ENCODE peak calls at places on chromosomes 7 and 10, in six cellular contexts. H, X, B, M, Y and E are unnamed samples.

GRCh38 chr7:127578036-127578684 is 7.2 kb downstream of the GCC1 start:
- DNase-seq in M (no peak), Y (peak; percentile 18), X (no peak), H (no peak), B (peak; percentile 4), E (no peak)

GRCh38 chr10:70374775-70375614 is 7.4 kb downstream of the LRRC20 start:
- DNase-seq in M (no peak), Y (no peak), H (no peak), X (no peak), B (no peak), E (no peak)

GRCh38 chr10:113139695-113140094 is 189.6 kb downstream of the TCF7L2 start:
- DNase-seq in Y (no peak), X (no peak), H (no peak), B (no peak), M (no peak), E (no peak)

GRCh38 chr7:5594616-5595544 is 171.2 kb upstream of the TNRC18 start:
- DNase-seq in M (no peak), X (no peak), Y (no peak), H (no peak), B (peak; percentile 28), E (no peak)

GRCh38 chr7:92835851-92836488 is 403 bp downstream of the CDK6 start:
- DNase-seq in B (no peak), M (no peak), H (no peak), X (peak; percentile 50), Y (no peak), E (no peak)

GRCh38 chr7:48089415-48089975 is 430 bp downstream of the UPP1 start:
- DNase-seq in B (peak; percentile 70), X (peak; percentile 70), M (no peak), Y (no peak), H (peak; percentile 30), E (no peak)

GRCh38 chr7:151389768-151390593 is 19.9 kb downstream of the WDR86 start:
- DNase-seq in Y (no peak), B (no peak), M (no peak), X (no peak), H (no peak), E (no peak)

GRCh38 chr10:113788604-113789083 is 37.2 kb downstream of the PLEKHS1 start:
- DNase-seq in X (no peak), M (peak; percentile 76), Y (peak; percentile 77), B (no peak), H (no peak), E (peak; percentile 25)

GRCh38 chr10:118568327-118568848 is 27.1 kb downstream of the PRLHR start:
- DNase-seq in Y (peak; percentile 10), B (peak; percentile 24), X (peak; percentile 45), H (no peak), M (no peak), E (peak; percentile 3)

GRCh38 chr7:108503112-108504026 is 22.6 kb downstream of the PNPLA8 start:
- DNase-seq in X (no peak), Y (peak; percentile 13), B (no peak), M (no peak), H (no peak), E (no peak)

GRCh38 chr7:129825554-129826267 is 127.0 kb downstream of the UBE2H start:
- DNase-seq in X (peak; percentile 92), B (peak; percentile 86), H (peak; percentile 90), M (peak; percentile 42), Y (no peak), E (no peak)

GRCh38 chr7:141960687-141961422 is 12.7 kb downstream of the TAS2R38 start:
- DNase-seq in B (no peak), Y (no peak), M (no peak), H (no peak), X (no peak), E (no peak)

GRCh38 chr7:69678794-69679103 is 80.5 kb downstream of the AUTS2 start:
- DNase-seq in X (no peak), H (no peak), M (no peak), B (no peak), Y (no peak), E (no peak)

GRCh38 chr10:103793920-103794883 is 61.2 kb downstream of the SH3PXD2A start:
- DNase-seq in X (no peak), Y (no peak), B (no peak), H (no peak), M (no peak), E (no peak)